ENCODE peak calls at places on chromosomes 13 and 19, in six cellular contexts. S is IMR-90, G is neuronal stem cell, C is H1, K is mesenchymal stem cell, H is H9. L is an unnamed sample.

GRCh38 chr19:31491246-31491645 is 142.0 kb upstream of the TSHZ3 start:
- DNase-seq in S (no peak), G (no peak), C (no peak), K (no peak), H (no peak), L (no peak)

GRCh38 chr19:19444694-19445155 is 39.2 kb downstream of the GATAD2A start:
- DNase-seq in S (peak), G (no peak), C (no peak), K (peak), H (no peak), L (peak)

GRCh38 chr13:43030548-43030947 is 7.2 kb downstream of the DNAJC15 start:
- DNase-seq in S (no peak), G (no peak), C (no peak), K (no peak), H (no peak), L (no peak)

GRCh38 chr13:113631341-113632095 is 26.5 kb downstream of the ATP4B start:
- DNase-seq in S (no peak), G (no peak), C (no peak), K (no peak), H (no peak), L (no peak)

GRCh38 chr13:37386276-37386675 is 212.3 kb downstream of the POSTN start:
- DNase-seq in S (peak), G (no peak), C (no peak), K (no peak), H (no peak), L (no peak)

GRCh38 chr19:33302175-33302973 is at the start of gene CEBPA:
- DNase-seq in S (peak), G (peak), C (peak), K (peak), H (peak), L (peak)

GRCh38 chr19:6577410-6578125 is 13.4 kb downstream of the CD70 start:
- DNase-seq in S (no peak), G (no peak), C (no peak), K (no peak), H (peak), L (no peak)

GRCh38 chr13:50891206-50891605 is 18.4 kb upstream of the RNASEH2B start:
- DNase-seq in S (no peak), G (no peak), C (no peak), K (no peak), H (no peak), L (no peak)

GRCh38 chr19:35994868-35995654 is at the start of gene SDHAF1:
- DNase-seq in S (peak), G (peak), C (peak), K (peak), H (peak), L (peak)

GRCh38 chr19:41701401-41702075 is 6.9 kb upstream of the CEACAM5 start:
- DNase-seq in S (no peak), G (no peak), C (no peak), K (no peak), H (peak), L (no peak)

GRCh38 chr13:26254583-26255102 is 714 bp downstream of the CDK8 start:
- DNase-seq in S (peak), G (no peak), C (peak), K (peak), H (peak), L (peak)

GRCh38 chr13:99617474-99618255 is 116.4 kb downstream of the TM9SF2 start:
- DNase-seq in S (peak), G (peak), C (peak), K (peak), H (peak), L (peak)

GRCh38 chr19:40264314-40265054 is 20.7 kb downstream of the AKT2 start:
- DNase-seq in S (no peak), G (no peak), C (no peak), K (no peak), H (no peak), L (peak)

GRCh38 chr13:73473016-73473415 is 414.2 kb downstream of the KLF5 start:
- DNase-seq in S (no peak), G (no peak), C (no peak), K (no peak), H (no peak), L (no peak)

GRCh38 chr19:47273313-47274070 is 1.2 kb upstream of the INAFM1 start:
- DNase-seq in S (peak), G (peak), C (peak), K (peak), H (peak), L (peak)

GRCh38 chr19:5621311-5621944 is 1.1 kb downstream of the SAFB2 start:
- DNase-seq in S (no peak), G (no peak), C (no peak), K (no peak), H (no peak), L (no peak)

GRCh38 chr13:93843082-93843481 is 616.5 kb downstream of the GPC6 start:
- DNase-seq in S (no peak), G (no peak), C (no peak), K (no peak), H (no peak), L (no peak)

GRCh38 chr19:49988433-49988832 is 27.5 kb upstream of the SIGLEC11 start:
- DNase-seq in S (peak), G (no peak), C (no peak), K (peak), H (no peak), L (no peak)

GRCh38 chr13:93730780-93731179 is 504.2 kb downstream of the GPC6 start:
- DNase-seq in S (peak), G (no peak), C (no peak), K (no peak), H (no peak), L (no peak)

GRCh38 chr13:19958119-19959111 is at the start of gene ZMYM2:
- DNase-seq in S (peak), G (peak), C (peak), K (peak), H (peak), L (peak)

GRCh38 chr13:113774177-113775107 is 15.4 kb downstream of the TMEM255B start:
- DNase-seq in S (peak), G (no peak), C (no peak), K (peak), H (no peak), L (no peak)

GRCh38 chr13:19650742-19651141 is 17.3 kb downstream of the MPHOSPH8 start:
- DNase-seq in S (no peak), G (no peak), C (no peak), K (no peak), H (no peak), L (no peak)

GRCh38 chr19:14479985-14480694 is 5.0 kb upstream of the PTGER1 start:
- DNase-seq in S (peak), G (peak), C (peak), K (peak), H (peak), L (peak)

GRCh38 chr13:76383671-76384461 is 502.3 kb downstream of the KCTD12 start:
- DNase-seq in S (peak), G (no peak), C (no peak), K (peak), H (no peak), L (peak)

GRCh38 chr19:7748756-7749155 is 1.4 kb upstream of the CD209 start:
- DNase-seq in S (peak), G (no peak), C (peak), K (peak), H (peak), L (peak)

GRCh38 chr19:7597689-7598088 is 2.0 kb downstream of the CAMSAP3 start:
- DNase-seq in S (no peak), G (no peak), C (no peak), K (no peak), H (no peak), L (peak)

GRCh38 chr19:50476224-50476942 is at the start of the genes EMC10 and GARIN5A:
- DNase-seq in S (peak), G (peak), C (peak), K (peak), H (peak), L (peak)

GRCh38 chr19:16903347-16903746 is 14.5 kb downstream of the F2RL3 start:
- DNase-seq in S (no peak), G (no peak), C (no peak), K (no peak), H (no peak), L (no peak)

GRCh38 chr13:95865080-95865597 is 188.1 kb downstream of the UGGT2 start:
- DNase-seq in S (no peak), G (no peak), C (no peak), K (no peak), H (no peak), L (no peak)

GRCh38 chr19:3868770-3869456 is at the start of gene ZFR2:
- DNase-seq in S (no peak), G (no peak), C (peak), K (no peak), H (peak), L (peak)

GRCh38 chr19:31164666-31165265 is 184.5 kb downstream of the TSHZ3 start:
- DNase-seq in S (no peak), G (no peak), C (no peak), K (no peak), H (peak), L (no peak)

GRCh38 chr13:93561553-93561952 is 334.9 kb downstream of the GPC6 start:
- DNase-seq in S (no peak), G (no peak), C (no peak), K (no peak), H (no peak), L (peak)

GRCh38 chr19:29378126-29378525 is 147.7 kb upstream of the VSTM2B start:
- DNase-seq in S (no peak), G (no peak), C (peak), K (no peak), H (peak), L (no peak)

GRCh38 chr13:30110301-30111070 is 196.9 kb downstream of the KATNAL1 start:
- DNase-seq in S (no peak), G (no peak), C (no peak), K (peak), H (no peak), L (no peak)
- H3K4ac ChIP-seq in S (peak), G (no peak), C (no peak), K (no peak), H (no peak), L (no peak)

DNA sequence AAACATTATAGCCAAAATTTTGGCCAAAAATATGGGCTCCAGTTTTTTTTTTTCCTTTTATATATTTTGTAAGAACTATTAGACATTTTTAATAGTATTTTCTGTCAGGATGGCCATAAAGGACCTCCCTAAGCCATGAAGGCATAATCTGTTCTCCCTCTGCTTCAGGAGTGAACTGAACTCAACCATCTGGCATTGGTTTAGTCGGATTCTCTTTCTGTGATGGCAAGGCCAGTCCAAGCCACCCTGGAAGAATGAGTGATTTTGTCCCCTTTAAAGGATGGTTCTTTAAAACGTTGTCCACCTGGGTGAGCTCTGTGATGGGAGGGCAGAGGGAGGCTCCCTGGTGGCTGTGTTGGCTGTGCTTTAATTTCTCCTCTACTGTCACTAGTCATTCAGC is 4.2 kb downstream of the TNFRSF19 start:
- DNase-seq in S (no peak), G (no peak), C (no peak), K (no peak), H (no peak), L (no peak)
- H3K4ac ChIP-seq in S (no peak), G (no peak), C (no peak), K (no peak), H (no peak), L (no peak)

GRCh38 chr19:963401-964022 is 20.6 kb upstream of the WDR18 start:
- DNase-seq in S (no peak), G (no peak), C (no peak), K (no peak), H (no peak), L (peak)

GRCh38 chr19:959935-960502 is 24.1 kb upstream of the WDR18 start:
- DNase-seq in S (no peak), G (no peak), C (peak), K (no peak), H (peak), L (peak)

GRCh38 chr19:962683-963385 is 21.3 kb upstream of the WDR18 start:
- DNase-seq in S (no peak), G (no peak), C (no peak), K (no peak), H (no peak), L (no peak)

GRCh38 chr19:960601-960938 is 23.6 kb upstream of the WDR18 start:
- DNase-seq in S (no peak), G (no peak), C (no peak), K (no peak), H (no peak), L (no peak)

DNA sequence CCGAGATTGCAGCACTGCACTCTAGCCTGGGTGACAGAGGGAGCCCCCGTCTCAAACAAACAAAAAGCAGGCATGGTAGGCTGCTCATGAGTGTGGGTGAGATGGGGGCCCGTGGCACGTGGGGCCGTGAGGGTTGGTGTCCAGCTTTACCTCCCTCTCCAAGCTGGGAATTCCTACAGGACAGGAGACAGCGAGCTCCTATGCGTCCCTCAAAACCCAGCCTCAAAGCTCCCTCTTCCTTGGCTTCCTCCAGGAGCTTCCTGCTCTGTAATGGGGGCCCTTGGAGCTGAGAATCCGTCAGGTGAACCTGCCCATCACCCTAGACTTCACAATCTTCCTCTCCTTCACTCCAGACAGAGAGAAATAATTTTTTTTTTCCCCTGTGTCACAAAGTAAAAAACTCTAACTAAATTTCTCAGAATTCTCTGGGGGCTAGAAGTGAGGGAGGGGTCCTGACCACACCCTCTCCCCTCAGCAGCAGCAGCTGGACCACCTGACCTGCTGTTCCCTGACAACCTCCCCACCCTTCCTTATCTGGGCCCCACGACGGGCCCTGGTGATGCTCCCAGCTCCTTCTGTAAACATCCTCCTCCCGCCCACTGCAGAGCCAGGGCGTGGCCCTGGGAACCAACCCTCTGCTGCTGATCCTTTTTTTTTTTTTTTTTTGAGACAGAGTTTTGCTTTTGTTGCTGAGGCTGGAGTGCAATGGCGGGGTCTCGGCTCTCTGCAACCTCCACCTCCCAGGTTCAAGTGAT is 22.1 kb upstream of the WDR18 start:
- DNase-seq in S (peak), G (no peak), C (no peak), K (peak), H (no peak), L (no peak)
- H3K4ac ChIP-seq in S (peak), G (no peak), C (no peak), K (peak), H (no peak), L (no peak)

DNA sequence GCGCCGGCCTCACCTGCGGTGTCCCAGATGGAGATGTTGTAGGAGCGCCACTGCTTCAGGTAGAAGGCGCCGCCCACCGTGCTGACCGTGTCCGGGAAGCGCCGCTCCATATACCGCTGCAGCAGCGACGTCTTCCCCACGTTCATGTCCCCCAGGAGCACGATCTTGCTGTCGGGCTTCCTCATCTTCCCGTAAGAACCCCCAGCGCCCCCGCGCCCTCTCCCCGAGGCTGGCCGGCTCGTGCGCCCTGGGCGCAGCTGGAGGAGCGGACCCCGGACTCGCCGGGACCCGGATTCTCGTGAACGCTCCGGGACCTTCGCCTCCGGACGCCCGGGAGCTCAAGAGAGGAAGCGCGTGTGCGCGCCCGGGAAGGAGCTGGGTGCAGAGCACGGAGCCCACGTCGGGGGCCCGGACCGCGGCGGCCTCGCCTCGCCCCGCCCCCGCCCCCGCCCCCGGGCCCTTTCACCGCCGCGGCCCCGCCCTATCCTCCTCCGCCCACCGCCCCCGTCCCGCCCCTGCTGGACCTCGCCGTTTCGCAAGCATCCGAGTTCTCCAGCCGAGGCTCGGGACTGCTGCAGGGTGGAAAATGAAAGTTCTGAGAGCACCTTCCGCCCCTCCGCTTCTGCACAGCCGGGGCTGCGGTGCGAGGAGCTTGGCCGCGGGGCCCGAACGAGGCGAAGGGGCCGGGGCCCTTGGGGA is at the start of gene RAB20:
- DNase-seq in S (peak), G (peak), C (peak), K (peak), H (peak), L (peak)
- H3K4ac ChIP-seq in S (peak), G (no peak), C (no peak), K (peak), H (no peak), L (peak)